ENCODE peak calls at places on chromosomes 6 and 20, in eight cellular contexts. X, B, U, N, L, H, C and Y are unnamed samples.

GRCh38 chr6:158047120-158047518 is 65.5 kb downstream of the SYNJ2 start:
- DNase-seq in B (no peak), N (no peak), H (no peak), C (no peak), L (peak), U (no peak), X (peak), Y (peak)

GRCh38 chr6:169097336-169098052 is 156.2 kb downstream of the THBS2 start:
- DNase-seq in B (peak), X (peak), N (no peak), C (no peak), U (no peak), H (no peak), L (peak), Y (no peak)

GRCh38 chr20:63435552-63435951 is 36.9 kb downstream of the KCNQ2 start:
- DNase-seq in B (no peak), U (no peak), H (no peak), N (no peak), C (no peak), X (peak), L (no peak), Y (no peak)

GRCh38 chr6:118992186-118992795 is 57.3 kb upstream of the MCM9 start:
- DNase-seq in N (no peak), U (no peak), L (no peak), X (no peak), B (no peak), C (no peak), H (no peak), Y (no peak)

GRCh38 chr20:6588296-6588695 is 179.2 kb upstream of the BMP2 start:
- DNase-seq in N (peak), C (no peak), B (no peak), U (no peak), L (peak), H (no peak), X (peak), Y (no peak)

GRCh38 chr6:135481786-135482369 is 15.7 kb downstream of the AHI1 start:
- DNase-seq in B (no peak), H (no peak), U (no peak), L (no peak), X (peak), N (no peak), C (no peak), Y (no peak)

GRCh38 chr20:34954905-34955231 is 738 bp downstream of the GSS start:
- DNase-seq in H (peak), B (no peak), L (peak), X (peak), N (no peak), C (no peak), U (no peak), Y (no peak)

GRCh38 chr6:78243519-78243918 is 590.7 kb downstream of the MEI4 start:
- DNase-seq in U (no peak), B (no peak), C (no peak), L (peak), N (peak), X (peak), H (no peak), Y (no peak)

GRCh38 chr20:7716286-7716972 is 223.8 kb downstream of the HAO1 start:
- DNase-seq in L (no peak), X (no peak), U (no peak), N (no peak), B (no peak), H (no peak), C (no peak), Y (no peak)

GRCh38 chr6:56688521-56688920 is 45.8 kb upstream of the DST start:
- DNase-seq in C (no peak), U (no peak), N (peak), H (no peak), B (no peak), X (no peak), L (no peak), Y (no peak)

GRCh38 chr20:50172347-50173013 is 18.1 kb upstream of the CEBPB start:
- DNase-seq in B (peak), X (peak), L (peak), U (no peak), H (peak), C (no peak), N (peak), Y (no peak)

GRCh38 chr6:159788757-159789376 is 535 bp downstream of the TCP1 start:
- DNase-seq in H (peak), X (peak), U (no peak), C (no peak), L (peak), N (peak), B (no peak), Y (no peak)

GRCh38 chr20:17794400-17794799 is 94.6 kb downstream of the BANF2 start:
- DNase-seq in N (no peak), X (no peak), H (no peak), C (peak), B (no peak), L (no peak), U (no peak), Y (no peak)

GRCh38 chr6:34771727-34772126 is 14.4 kb downstream of the SNRPC start:
- DNase-seq in H (no peak), U (no peak), X (peak), C (no peak), B (no peak), N (peak), L (peak), Y (no peak)

GRCh38 chr6:155301867-155302266 is 12.4 kb downstream of the TFB1M start:
- DNase-seq in L (peak), U (no peak), C (no peak), X (peak), B (no peak), N (no peak), H (no peak), Y (no peak)

GRCh38 chr6:151679081-151679480 is 128.4 kb upstream of the ESR1 start:
- DNase-seq in N (peak), C (no peak), U (no peak), B (no peak), L (peak), X (peak), H (no peak), Y (no peak)

GRCh38 chr6:149127212-149127611 is 190.3 kb upstream of the TAB2 start:
- DNase-seq in H (no peak), U (no peak), C (no peak), N (peak), B (no peak), X (peak), L (no peak), Y (no peak)

GRCh38 chr20:30912006-30912660 is 345.3 kb upstream of the DEFB115 start:
- DNase-seq in L (no peak), X (no peak), B (peak), C (no peak), U (no peak), N (no peak), H (no peak), Y (no peak)

GRCh38 chr6:37583261-37583660 is 83.6 kb upstream of the CCDC167 start:
- DNase-seq in L (no peak), C (no peak), H (no peak), N (no peak), X (no peak), B (no peak), U (no peak), Y (no peak)

GRCh38 chr6:47358440-47359225 is 48.9 kb upstream of the TNFRSF21 start:
- DNase-seq in N (no peak), L (no peak), U (no peak), X (no peak), H (no peak), C (no peak), B (no peak), Y (no peak)

GRCh38 chr6:8130399-8130798 is 28.1 kb upstream of the EEF1E1 start:
- DNase-seq in B (no peak), X (peak), N (no peak), U (no peak), L (no peak), H (no peak), C (no peak), Y (no peak)

GRCh38 chr6:15429146-15430110 is 183.6 kb downstream of the JARID2 start:
- DNase-seq in U (no peak), H (no peak), L (peak), C (no peak), N (peak), B (no peak), X (peak), Y (no peak)

GRCh38 chr20:3563548-3564177 is 92.8 kb downstream of the ATRN start:
- DNase-seq in B (peak), U (peak), L (peak), H (peak), C (no peak), N (peak), X (peak), Y (no peak)

GRCh38 chr6:127483399-127484055 is 24.3 kb upstream of the KIAA0408 start:
- DNase-seq in N (no peak), L (no peak), B (no peak), U (no peak), X (no peak), H (no peak), C (no peak), Y (no peak)

GRCh38 chr6:19301980-19302379 is 535.2 kb upstream of the ID4 start:
- DNase-seq in L (peak), N (peak), H (no peak), B (no peak), X (peak), C (no peak), U (no peak), Y (no peak)

GRCh38 chr6:45001663-45002062 is 326.5 kb upstream of the RUNX2 start:
- DNase-seq in H (no peak), N (no peak), U (no peak), B (no peak), C (no peak), X (no peak), L (no peak), Y (no peak)

GRCh38 chr20:59737816-59738215 is 133.5 kb downstream of the PHACTR3 start:
- DNase-seq in C (no peak), N (no peak), B (no peak), U (no peak), L (no peak), H (no peak), X (no peak), Y (no peak)

GRCh38 chr6:70270287-70271005 is 32.4 kb downstream of the COL9A1 start:
- DNase-seq in L (no peak), C (no peak), X (no peak), U (no peak), N (no peak), B (peak), H (no peak), Y (no peak)

GRCh38 chr6:44452725-44453124 is 65.2 kb downstream of the CDC5L start:
- DNase-seq in B (no peak), X (peak), C (no peak), N (peak), L (peak), U (no peak), H (no peak), Y (no peak)

GRCh38 chr6:137416376-137417109 is 77.7 kb downstream of the OLIG3 start:
- DNase-seq in H (no peak), N (no peak), X (peak), U (no peak), B (no peak), L (peak), C (no peak), Y (no peak)

GRCh38 chr20:46683068-46683477 is 6.2 kb downstream of the TP53RK start:
- DNase-seq in U (no peak), X (no peak), B (no peak), L (no peak), H (peak), C (no peak), N (no peak), Y (no peak)
- H3K27ac ChIP-seq in U (peak), X (no peak), B (no peak), L (no peak), H (peak), C (no peak), N (no peak), Y (no peak)

GRCh38 chr20:22720206-22720605 is 135.8 kb upstream of the FOXA2 start:
- DNase-seq in C (no peak), N (no peak), B (no peak), L (no peak), X (no peak), U (no peak), H (no peak), Y (no peak)

GRCh38 chr20:22719250-22719649 is 134.9 kb upstream of the FOXA2 start:
- DNase-seq in C (no peak), N (no peak), U (no peak), H (no peak), B (no peak), X (no peak), L (no peak), Y (no peak)

GRCh38 chr20:22723659-22724058 is 139.3 kb upstream of the FOXA2 start:
- DNase-seq in U (no peak), C (no peak), B (no peak), N (no peak), L (no peak), H (no peak), X (no peak), Y (no peak)

GRCh38 chr20:22717466-22717865 is 133.1 kb upstream of the FOXA2 start:
- DNase-seq in H (peak), C (no peak), N (no peak), U (no peak), X (no peak), B (no peak), L (peak), Y (no peak)

GRCh38 chr20:22722840-22723239 is 138.5 kb upstream of the FOXA2 start:
- DNase-seq in U (no peak), H (no peak), N (no peak), B (no peak), L (no peak), X (no peak), C (no peak), Y (no peak)
- H3K27ac ChIP-seq in U (no peak), H (no peak), N (no peak), B (no peak), L (no peak), X (no peak), C (no peak), Y (no peak)

GRCh38 chr6:39425346-39426056 is 103.0 kb upstream of the KCNK16 start:
- DNase-seq in C (no peak), B (no peak), X (no peak), H (no peak), L (no peak), U (no peak), N (no peak), Y (no peak)

GRCh38 chr6:39428152-39428551 is 105.7 kb upstream of the KCNK16 start:
- DNase-seq in B (no peak), N (peak), L (no peak), X (no peak), C (no peak), U (no peak), H (no peak), Y (no peak)

GRCh38 chr6:39422273-39422672 is 99.8 kb upstream of the KCNK16 start:
- DNase-seq in N (no peak), H (no peak), U (no peak), C (no peak), X (no peak), B (no peak), L (no peak), Y (no peak)

GRCh38 chr6:39424831-39425230 is 102.3 kb upstream of the KCNK16 start:
- DNase-seq in H (no peak), N (no peak), U (no peak), B (no peak), L (no peak), C (no peak), X (no peak), Y (no peak)

DNA sequence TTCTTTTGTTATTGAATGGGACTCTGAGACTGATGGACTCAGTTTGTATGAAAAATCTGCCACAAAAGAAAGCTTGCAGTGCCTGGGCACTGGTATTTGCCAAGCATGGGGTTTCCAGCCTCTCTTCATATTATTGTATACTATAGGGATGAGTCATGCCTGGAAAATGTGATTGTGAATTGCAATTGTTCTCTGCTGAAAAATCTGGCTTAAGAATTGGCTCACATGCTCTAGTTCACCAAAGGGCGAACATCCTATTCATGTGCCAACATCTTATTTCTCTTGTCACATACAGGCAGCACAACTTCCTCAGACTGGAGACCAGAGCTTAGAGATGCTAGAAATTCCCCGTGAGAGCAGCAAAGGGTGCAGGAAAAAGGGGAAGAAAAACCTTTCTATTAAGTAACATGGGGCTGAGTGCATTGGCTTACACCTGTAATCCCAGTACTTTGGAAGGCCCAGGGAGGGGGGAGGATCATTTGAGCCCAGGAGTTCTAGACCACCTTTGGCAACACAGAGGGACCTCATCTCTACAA is 103.6 kb upstream of the KCNK16 start:
- DNase-seq in H (no peak), U (peak), N (peak), L (peak), X (peak), B (no peak), C (no peak), Y (no peak)
- H3K27ac ChIP-seq in H (no peak), U (peak), N (peak), L (peak), X (no peak), B (no peak), C (peak), Y (no peak)

GRCh38 chr6:4935486-4935885 is 68.4 kb downstream of the RPP40 start:
- DNase-seq in X (no peak), N (no peak), H (no peak), C (no peak), B (no peak), L (no peak), U (no peak), Y (no peak)
- H3K27ac ChIP-seq in X (no peak), N (no peak), H (no peak), C (no peak), B (no peak), L (no peak), U (no peak), Y (no peak)

GRCh38 chr20:14989891-14990290 is 652.5 kb upstream of the FLRT3 start:
- DNase-seq in N (no peak), U (no peak), H (no peak), L (no peak), X (no peak), C (no peak), B (no peak), Y (no peak)

GRCh38 chr20:14992071-14992654 is 654.8 kb upstream of the FLRT3 start:
- DNase-seq in X (no peak), N (peak), H (no peak), C (no peak), L (peak), U (peak), B (no peak), Y (no peak)

GRCh38 chr20:14991023-14991422 is 653.6 kb upstream of the FLRT3 start:
- DNase-seq in X (no peak), C (no peak), B (no peak), N (peak), H (no peak), U (no peak), L (peak), Y (no peak)

GRCh38 chr20:14996883-14997672 is 659.7 kb upstream of the FLRT3 start:
- DNase-seq in H (no peak), L (peak), N (peak), C (no peak), U (peak), B (no peak), X (no peak), Y (no peak)

GRCh38 chr20:14992961-14993360 is 655.5 kb upstream of the FLRT3 start:
- DNase-seq in C (no peak), U (no peak), B (no peak), L (no peak), N (no peak), H (no peak), X (no peak), Y (no peak)
- H3K27ac ChIP-seq in C (no peak), U (no peak), B (no peak), L (no peak), N (no peak), H (no peak), X (no peak), Y (no peak)

DNA sequence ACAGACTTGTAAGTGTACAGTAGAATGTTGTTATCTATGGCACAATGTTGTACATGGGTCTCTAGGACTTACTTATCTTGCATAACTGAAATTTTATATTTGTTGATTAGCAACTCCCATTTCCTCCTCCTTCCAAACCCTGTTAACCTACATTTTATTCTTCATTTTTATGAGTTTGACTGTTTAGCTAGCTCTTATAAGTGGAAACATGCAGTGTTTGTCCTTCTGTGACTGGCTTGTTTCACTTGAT is 37.9 kb upstream of the BCAS1 start:
- DNase-seq in B (no peak), H (no peak), L (no peak), N (no peak), X (no peak), C (no peak), U (no peak), Y (no peak)
- H3K27ac ChIP-seq in B (no peak), H (no peak), L (no peak), N (no peak), X (no peak), C (no peak), U (no peak), Y (no peak)

DNA sequence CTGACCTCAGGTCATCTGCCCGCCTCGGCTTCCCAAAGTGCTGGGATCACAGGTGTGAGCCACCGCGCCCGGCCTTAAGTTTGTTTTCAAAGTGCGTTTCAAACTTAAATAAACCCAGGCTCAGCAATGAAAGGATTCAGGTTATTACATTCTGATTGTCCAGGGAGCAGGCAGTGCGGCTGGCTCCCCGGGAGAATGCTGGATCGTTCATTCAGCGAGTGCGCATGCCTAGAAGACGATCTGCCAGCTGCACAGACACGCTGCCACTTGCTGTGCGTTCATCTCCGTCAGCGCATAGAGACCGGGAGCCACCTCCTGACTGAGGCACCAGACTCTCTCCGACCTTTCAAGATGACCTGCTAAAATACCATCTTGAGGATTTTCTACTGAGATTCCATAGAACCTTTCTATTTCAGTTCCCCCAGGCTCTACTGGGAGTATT is 163.9 kb upstream of the ZNF217 start:
- DNase-seq in U (no peak), X (no peak), C (peak), L (no peak), H (no peak), N (peak), B (no peak), Y (no peak)
- H3K27ac ChIP-seq in U (peak), X (no peak), C (no peak), L (no peak), H (no peak), N (no peak), B (no peak), Y (no peak)

GRCh38 chr6:139941826-139942225 is 567.4 kb upstream of the CITED2 start:
- DNase-seq in X (no peak), C (no peak), L (no peak), B (no peak), H (no peak), U (no peak), N (no peak), Y (no peak)

GRCh38 chr6:139944976-139945375 is 570.5 kb upstream of the CITED2 start:
- DNase-seq in C (no peak), H (no peak), X (no peak), L (no peak), U (no peak), N (peak), B (no peak), Y (no peak)

GRCh38 chr6:139944131-139944530 is 569.7 kb upstream of the CITED2 start:
- DNase-seq in U (no peak), H (no peak), X (no peak), C (no peak), B (no peak), N (no peak), L (no peak), Y (no peak)

GRCh38 chr6:139942333-139942732 is 567.9 kb upstream of the CITED2 start:
- DNase-seq in N (no peak), X (no peak), B (no peak), C (no peak), H (no peak), L (no peak), U (no peak), Y (no peak)

DNA sequence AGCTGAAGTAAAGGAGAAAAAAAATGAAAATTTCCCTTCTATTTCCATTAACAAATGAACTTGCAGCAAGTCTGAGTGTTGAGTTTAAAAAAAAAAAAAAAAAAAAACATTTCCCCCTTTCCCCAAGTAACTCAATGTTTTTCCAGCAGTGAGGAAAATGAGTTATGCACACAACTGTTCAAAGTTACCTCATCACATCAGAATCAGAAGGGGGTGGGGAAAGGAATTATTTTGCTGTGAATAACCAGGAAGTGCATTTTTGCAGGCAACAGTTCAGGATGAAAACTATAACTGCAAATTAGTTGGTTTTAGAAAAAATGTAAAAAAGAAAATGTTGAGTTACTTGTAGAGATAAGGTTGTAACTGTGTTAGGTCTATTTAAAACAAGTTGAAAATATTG is 568.9 kb upstream of the CITED2 start:
- DNase-seq in H (no peak), N (peak), X (peak), U (no peak), L (peak), C (no peak), B (no peak), Y (no peak)
- H3K27ac ChIP-seq in H (no peak), N (no peak), X (no peak), U (no peak), L (peak), C (no peak), B (no peak), Y (no peak)